ENCODE peak calls at places on chromosomes 13 and 19, in seven cellular contexts. K, V, Q, B, U, H and L are unnamed samples.
A peak's percentile ranks its signal among the peaks of the same experiment; 100 is the strongest.

GRCh38 chr19:35261356-35262100 is 7.2 kb upstream of the USF2 start:
- DNase-seq in K (no peak), V (no peak), Q (no peak), B (no peak), U (no peak), H (no peak), L (no peak)

GRCh38 chr19:17830567-17831418 is 9.5 kb upstream of the INSL3 start:
- DNase-seq in K (peak; percentile 95), V (peak; percentile 94), Q (peak; percentile 91), B (peak; percentile 96), U (peak; percentile 73), H (no peak), L (peak; percentile 90)

GRCh38 chr19:9883231-9883758 is 48.2 kb downstream of the PIN1 start:
- DNase-seq in K (peak; percentile 38), V (peak; percentile 87), Q (peak; percentile 23), B (peak; percentile 89), U (no peak), H (no peak), L (no peak)

GRCh38 chr19:45125975-45126493 is 33.1 kb downstream of the PPP1R37 start:
- DNase-seq in K (peak; percentile 94), V (peak; percentile 72), Q (peak; percentile 24), B (peak; percentile 76), U (peak; percentile 67), H (peak; percentile 52), L (peak; percentile 83)

GRCh38 chr19:35641515-35642151 is at the start of gene ETV2:
- DNase-seq in K (peak; percentile 79), V (no peak), Q (no peak), B (peak; percentile 61), U (peak; percentile 26), H (no peak), L (no peak)

GRCh38 chr19:10662384-10663251 is 8.5 kb downstream of the ILF3 start:
- DNase-seq in K (no peak), V (no peak), Q (no peak), B (no peak), U (peak; percentile 88), H (no peak), L (no peak)

GRCh38 chr19:42217522-42218442 is at the start of gene DEDD2:
- DNase-seq in K (peak; percentile 96), V (peak; percentile 96), Q (peak; percentile 96), B (peak; percentile 96), U (peak; percentile 99), H (peak; percentile 98), L (peak; percentile 97)

GRCh38 chr13:87661471-87661870 is 9.7 kb upstream of the SLITRK5 start:
- DNase-seq in K (no peak), V (peak; percentile 70), Q (no peak), B (no peak), U (no peak), H (no peak), L (no peak)

GRCh38 chr13:41389580-41389979 is 67.8 kb upstream of the RGCC start:
- DNase-seq in K (no peak), V (no peak), Q (no peak), B (no peak), U (no peak), H (no peak), L (no peak)

GRCh38 chr19:38769635-38770211 is 3.6 kb downstream of the LGALS7 start:
- DNase-seq in K (peak; percentile 79), V (no peak), Q (peak; percentile 19), B (peak; percentile 70), U (peak; percentile 90), H (peak; percentile 24), L (peak; percentile 79)

GRCh38 chr19:9793051-9793591 is 24.6 kb upstream of the ZNF846 start:
- DNase-seq in K (peak; percentile 75), V (peak; percentile 26), Q (no peak), B (no peak), U (peak; percentile 76), H (no peak), L (peak; percentile 83)

GRCh38 chr19:14375055-14375581 is 6.1 kb upstream of the ADGRE5 start:
- DNase-seq in K (no peak), V (no peak), Q (no peak), B (no peak), U (no peak), H (no peak), L (no peak)

GRCh38 chr19:55239004-55239403 is 10.4 kb upstream of the TMEM86B start:
- DNase-seq in K (no peak), V (no peak), Q (no peak), B (no peak), U (no peak), H (no peak), L (no peak)

GRCh38 chr13:79604752-79605151 is 123.8 kb downstream of the NDFIP2 start:
- DNase-seq in K (peak; percentile 6), V (no peak), Q (no peak), B (no peak), U (no peak), H (no peak), L (no peak)

GRCh38 chr13:50208826-50209335 is 193.6 kb downstream of the KCNRG start:
- DNase-seq in K (peak; percentile 54), V (peak; percentile 30), Q (no peak), B (peak; percentile 42), U (peak; percentile 78), H (no peak), L (peak; percentile 56)

GRCh38 chr13:112761701-112762689 is 72.2 kb downstream of the ATP11A start:
- DNase-seq in K (peak; percentile 60), V (no peak), Q (no peak), B (peak; percentile 54), U (no peak), H (no peak), L (peak; percentile 53)

GRCh38 chr13:90696656-90697055 is 650.8 kb upstream of the MIR17HG start:
- DNase-seq in K (peak; percentile 4), V (peak; percentile 67), Q (no peak), B (no peak), U (peak; percentile 28), H (no peak), L (no peak)

GRCh38 chr13:61700663-61701062 is 285.0 kb upstream of the PCDH20 start:
- DNase-seq in K (peak; percentile 27), V (no peak), Q (no peak), B (no peak), U (no peak), H (no peak), L (no peak)

GRCh38 chr19:27776020-27776419 is 1436.9 kb downstream of the UQCRFS1 start:
- DNase-seq in K (peak; percentile 69), V (peak; percentile 25), Q (no peak), B (no peak), U (peak; percentile 68), H (no peak), L (no peak)

DNA sequence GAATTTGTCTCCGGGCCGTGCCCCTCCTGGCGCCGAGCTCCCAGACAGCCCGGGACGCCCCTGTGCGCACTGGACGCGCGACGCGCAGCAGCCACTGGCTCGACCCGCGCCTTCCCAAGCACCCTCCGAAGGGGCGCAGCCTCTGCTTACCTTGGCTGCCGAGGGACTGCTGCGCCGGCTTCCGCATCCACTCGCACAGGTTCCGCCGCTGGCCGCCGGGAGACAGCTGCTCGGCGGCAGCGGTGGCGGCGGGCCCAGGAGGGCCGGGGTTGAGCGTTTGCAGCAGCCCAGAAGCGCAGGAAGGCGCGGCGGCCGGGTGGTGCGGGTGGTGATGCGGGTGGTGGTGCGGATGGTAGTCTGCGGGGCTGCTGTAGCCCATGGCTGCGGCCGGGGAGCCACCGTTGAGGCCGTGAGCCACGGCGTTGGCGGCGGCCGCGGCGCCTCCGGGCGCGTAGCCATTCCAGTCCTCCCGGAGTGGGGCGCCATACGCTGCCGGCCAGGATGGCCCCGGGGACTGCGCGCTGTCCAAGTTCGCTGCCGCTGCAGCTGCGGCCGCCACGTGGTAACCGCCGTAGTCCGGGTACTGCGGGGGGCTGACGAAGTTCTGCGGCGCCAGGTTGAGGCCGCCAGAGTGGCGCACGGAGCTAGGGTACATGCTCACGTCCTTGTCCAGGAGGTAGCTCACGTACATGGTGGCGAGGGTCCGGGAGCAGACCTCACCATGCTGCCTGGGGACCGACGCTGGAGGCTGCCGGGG is 621 bp downstream of the CDX2 start:
- DNase-seq in K (peak; percentile 72), V (no peak), Q (no peak), B (peak; percentile 77), U (no peak), H (no peak), L (no peak)
- TF ChIP-seq EZH2 in K (peak; percentile 77), V (peak; percentile 87), Q (no peak), B (peak; percentile 100), U (no peak), H (no peak), L (peak; percentile 87)

GRCh38 chr19:6413291-6413690 is 11.3 kb downstream of the KHSRP start:
- DNase-seq in K (peak; percentile 29), V (no peak), Q (no peak), B (no peak), U (no peak), H (no peak), L (no peak)

GRCh38 chr19:6415592-6416190 is 8.9 kb downstream of the KHSRP start:
- DNase-seq in K (no peak), V (no peak), Q (no peak), B (no peak), U (no peak), H (no peak), L (no peak)

GRCh38 chr19:6412111-6412999 is 12.3 kb downstream of the KHSRP start:
- DNase-seq in K (peak; percentile 91), V (peak; percentile 57), Q (peak; percentile 31), B (peak; percentile 68), U (peak; percentile 32), H (peak; percentile 45), L (peak; percentile 57)

GRCh38 chr19:6414793-6415591 is 9.6 kb downstream of the KHSRP start:
- DNase-seq in K (peak; percentile 27), V (no peak), Q (no peak), B (no peak), U (no peak), H (no peak), L (no peak)

GRCh38 chr19:6414033-6414643 is 10.5 kb downstream of the KHSRP start:
- DNase-seq in K (peak; percentile 73), V (no peak), Q (no peak), B (peak; percentile 38), U (no peak), H (no peak), L (no peak)
- TF ChIP-seq EZH2phosphoT487 in K (no peak), V (no peak), Q (no peak), B (no peak), U (no peak), H (no peak), L (no peak)

GRCh38 chr19:47545061-47545948 is 27.6 kb downstream of the ZNF541 start:
- DNase-seq in K (peak; percentile 62), V (no peak), Q (no peak), B (no peak), U (no peak), H (no peak), L (no peak)
- TF ChIP-seq EZH2 in K (no peak), V (no peak), Q (no peak), B (no peak), U (no peak), H (no peak), L (no peak)

GRCh38 chr13:21324793-21325192 is 134.3 kb downstream of the ZDHHC20 start:
- DNase-seq in K (no peak), V (no peak), Q (no peak), B (no peak), U (no peak), H (no peak), L (no peak)

GRCh38 chr13:21321269-21321668 is 137.8 kb downstream of the ZDHHC20 start:
- DNase-seq in K (no peak), V (no peak), Q (no peak), B (no peak), U (no peak), H (no peak), L (no peak)

GRCh38 chr13:21320642-21321034 is 138.5 kb downstream of the ZDHHC20 start:
- DNase-seq in K (no peak), V (no peak), Q (no peak), B (no peak), U (no peak), H (no peak), L (no peak)

GRCh38 chr13:21322988-21323387 is 136.1 kb downstream of the ZDHHC20 start:
- DNase-seq in K (no peak), V (no peak), Q (no peak), B (no peak), U (no peak), H (no peak), L (no peak)

GRCh38 chr13:21322304-21322965 is 136.7 kb downstream of the ZDHHC20 start:
- DNase-seq in K (no peak), V (no peak), Q (no peak), B (no peak), U (no peak), H (no peak), L (no peak)
- TF ChIP-seq EZH2phosphoT487 in K (no peak), V (no peak), Q (no peak), B (no peak), U (no peak), H (no peak), L (no peak)